ENCODE peak calls at places on chromosomes 7 and 10, in seven cellular contexts. One of them, this sample, is unnamed.

GRCh38 chr10:114632869-114633715 is 25.0 kb downstream of the ABLIM1 start:
- DNase-seq in body of pancreas: peak
- DNase-seq in vagina: no peak
- DNase-seq in colonic mucosa: no peak
- DNase-seq in dorsolateral prefrontal cortex: no peak
- DNase-seq in GM12878: no peak
- DNase-seq in fibroblast of mammary gland: peak
- DNase-seq in this sample: no peak

GRCh38 chr10:116067825-116068224 is 205.2 kb downstream of the GFRA1 start:
- DNase-seq in body of pancreas: no peak
- DNase-seq in vagina: no peak
- DNase-seq in colonic mucosa: no peak
- DNase-seq in dorsolateral prefrontal cortex: no peak
- DNase-seq in GM12878: no peak
- DNase-seq in fibroblast of mammary gland: no peak
- DNase-seq in this sample: no peak

GRCh38 chr10:86871563-86872183 is 85.7 kb downstream of the MMRN2 start:
- DNase-seq in body of pancreas: no peak
- DNase-seq in vagina: no peak
- DNase-seq in colonic mucosa: no peak
- DNase-seq in dorsolateral prefrontal cortex: no peak
- DNase-seq in GM12878: no peak
- DNase-seq in fibroblast of mammary gland: no peak
- DNase-seq in this sample: no peak

GRCh38 chr7:36639826-36640225 is 84.5 kb downstream of the AOAH start:
- DNase-seq in body of pancreas: no peak
- DNase-seq in vagina: no peak
- DNase-seq in colonic mucosa: no peak
- DNase-seq in dorsolateral prefrontal cortex: no peak
- DNase-seq in GM12878: no peak
- DNase-seq in fibroblast of mammary gland: no peak
- DNase-seq in this sample: no peak

GRCh38 chr10:131786756-131787605 is 113.8 kb upstream of the PPP2R2D start:
- DNase-seq in body of pancreas: peak
- DNase-seq in vagina: peak
- DNase-seq in colonic mucosa: peak
- DNase-seq in dorsolateral prefrontal cortex: peak
- DNase-seq in GM12878: peak
- DNase-seq in fibroblast of mammary gland: peak
- DNase-seq in this sample: no peak

GRCh38 chr7:48537561-48537960 is 366.3 kb downstream of the ABCA13 start:
- DNase-seq in body of pancreas: no peak
- DNase-seq in vagina: no peak
- DNase-seq in colonic mucosa: no peak
- DNase-seq in dorsolateral prefrontal cortex: no peak
- DNase-seq in GM12878: no peak
- DNase-seq in fibroblast of mammary gland: peak
- DNase-seq in this sample: no peak

GRCh38 chr10:46250481-46250880 is 36.3 kb upstream of the ANTXRL start:
- DNase-seq in body of pancreas: no peak
- DNase-seq in vagina: peak
- DNase-seq in colonic mucosa: no peak
- DNase-seq in dorsolateral prefrontal cortex: no peak
- DNase-seq in GM12878: no peak
- DNase-seq in fibroblast of mammary gland: no peak
- DNase-seq in this sample: no peak

GRCh38 chr7:99579956-99580777 is 17.9 kb upstream of the TMEM225B start:
- DNase-seq in body of pancreas: peak
- DNase-seq in vagina: no peak
- DNase-seq in colonic mucosa: peak
- DNase-seq in dorsolateral prefrontal cortex: peak
- DNase-seq in GM12878: no peak
- DNase-seq in fibroblast of mammary gland: peak
- DNase-seq in this sample: peak

GRCh38 chr10:78452782-78453181 is 419.1 kb downstream of the RPS24 start:
- DNase-seq in body of pancreas: no peak
- DNase-seq in vagina: no peak
- DNase-seq in colonic mucosa: no peak
- DNase-seq in dorsolateral prefrontal cortex: no peak
- DNase-seq in GM12878: no peak
- DNase-seq in fibroblast of mammary gland: no peak
- DNase-seq in this sample: no peak

GRCh38 chr7:101927389-101928306 is 110.2 kb downstream of the CUX1 start:
- DNase-seq in body of pancreas: no peak
- DNase-seq in vagina: no peak
- DNase-seq in colonic mucosa: no peak
- DNase-seq in dorsolateral prefrontal cortex: no peak
- DNase-seq in GM12878: no peak
- DNase-seq in fibroblast of mammary gland: no peak
- DNase-seq in this sample: no peak

GRCh38 chr10:8374334-8374733 is 319.8 kb downstream of the GATA3 start:
- DNase-seq in body of pancreas: no peak
- DNase-seq in vagina: no peak
- DNase-seq in colonic mucosa: no peak
- DNase-seq in dorsolateral prefrontal cortex: no peak
- DNase-seq in GM12878: no peak
- DNase-seq in fibroblast of mammary gland: no peak
- DNase-seq in this sample: no peak
- TF ChIP-seq CTCF in body of pancreas: no peak
- TF ChIP-seq CTCF in vagina: no peak
- TF ChIP-seq CTCF in colonic mucosa: no peak
- TF ChIP-seq CTCF in dorsolateral prefrontal cortex: no peak
- TF ChIP-seq CTCF in GM12878: no peak
- TF ChIP-seq CTCF in fibroblast of mammary gland: no peak
- TF ChIP-seq CTCF in this sample: no peak

GRCh38 chr7:38070718-38071117 is 107.3 kb upstream of the STARD3NL start:
- DNase-seq in body of pancreas: peak
- DNase-seq in vagina: no peak
- DNase-seq in colonic mucosa: no peak
- DNase-seq in dorsolateral prefrontal cortex: no peak
- DNase-seq in GM12878: no peak
- DNase-seq in fibroblast of mammary gland: peak
- DNase-seq in this sample: no peak
- TF ChIP-seq CTCF in body of pancreas: peak
- TF ChIP-seq CTCF in vagina: no peak
- TF ChIP-seq CTCF in colonic mucosa: peak
- TF ChIP-seq CTCF in dorsolateral prefrontal cortex: peak
- TF ChIP-seq CTCF in GM12878: peak
- TF ChIP-seq CTCF in fibroblast of mammary gland: peak
- TF ChIP-seq CTCF in this sample: no peak

DNA sequence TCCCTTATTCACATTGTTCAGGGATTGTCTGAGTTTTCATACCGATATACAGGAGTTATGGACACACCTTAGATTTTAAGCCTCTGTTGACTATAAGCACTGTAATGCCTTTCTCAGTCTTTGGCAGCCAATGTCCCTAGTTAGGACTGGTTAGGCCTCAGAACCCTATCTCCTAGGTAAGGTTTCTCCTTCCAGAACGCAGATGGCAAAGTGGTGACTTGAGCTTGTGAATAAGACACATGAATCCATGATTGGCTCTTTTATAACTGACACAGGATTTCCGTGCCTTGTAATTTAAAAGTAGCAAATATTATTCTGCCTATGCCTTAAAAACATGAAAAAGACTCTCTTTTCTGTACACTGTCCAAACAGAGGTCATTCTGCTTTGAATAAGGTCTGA is 12.5 kb upstream of the RNF148 start:
- DNase-seq in body of pancreas: no peak
- DNase-seq in vagina: no peak
- DNase-seq in colonic mucosa: no peak
- DNase-seq in dorsolateral prefrontal cortex: no peak
- DNase-seq in GM12878: no peak
- DNase-seq in fibroblast of mammary gland: no peak
- DNase-seq in this sample: no peak
- TF ChIP-seq CTCF in body of pancreas: no peak
- TF ChIP-seq CTCF in vagina: no peak
- TF ChIP-seq CTCF in colonic mucosa: no peak
- TF ChIP-seq CTCF in dorsolateral prefrontal cortex: no peak
- TF ChIP-seq CTCF in GM12878: no peak
- TF ChIP-seq CTCF in fibroblast of mammary gland: no peak
- TF ChIP-seq CTCF in this sample: no peak

GRCh38 chr7:28754027-28754426 is 204.1 kb downstream of the TRIL start:
- DNase-seq in body of pancreas: peak
- DNase-seq in vagina: no peak
- DNase-seq in colonic mucosa: no peak
- DNase-seq in dorsolateral prefrontal cortex: peak
- DNase-seq in GM12878: no peak
- DNase-seq in fibroblast of mammary gland: peak
- DNase-seq in this sample: no peak
- TF ChIP-seq CTCF in body of pancreas: no peak
- TF ChIP-seq CTCF in vagina: no peak
- TF ChIP-seq CTCF in colonic mucosa: no peak
- TF ChIP-seq CTCF in dorsolateral prefrontal cortex: no peak
- TF ChIP-seq CTCF in GM12878: no peak
- TF ChIP-seq CTCF in fibroblast of mammary gland: peak
- TF ChIP-seq CTCF in this sample: no peak

DNA sequence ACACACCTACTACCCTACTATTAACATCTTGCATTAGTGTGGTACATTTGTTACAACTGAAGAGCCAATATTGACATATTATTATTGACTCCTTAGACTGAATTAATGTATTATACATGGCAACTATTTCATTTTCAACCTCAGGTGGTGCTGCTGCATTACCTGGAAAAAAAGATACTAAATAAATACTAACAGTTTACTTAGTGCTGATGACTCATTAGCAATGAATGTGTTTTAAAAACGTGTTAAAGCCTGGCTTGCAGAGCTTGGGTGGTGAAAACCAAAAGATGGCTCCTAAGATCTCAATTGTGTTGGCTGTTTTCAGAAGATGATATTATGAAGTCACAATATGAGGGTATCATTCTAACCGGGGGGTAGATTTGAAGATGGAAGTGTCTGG is 34.8 kb downstream of the CFAP43 start:
- DNase-seq in body of pancreas: no peak
- DNase-seq in vagina: no peak
- DNase-seq in colonic mucosa: no peak
- DNase-seq in dorsolateral prefrontal cortex: no peak
- DNase-seq in GM12878: no peak
- DNase-seq in fibroblast of mammary gland: no peak
- DNase-seq in this sample: no peak
- TF ChIP-seq CTCF in body of pancreas: peak
- TF ChIP-seq CTCF in vagina: no peak
- TF ChIP-seq CTCF in colonic mucosa: no peak
- TF ChIP-seq CTCF in dorsolateral prefrontal cortex: no peak
- TF ChIP-seq CTCF in GM12878: no peak
- TF ChIP-seq CTCF in fibroblast of mammary gland: no peak
- TF ChIP-seq CTCF in this sample: no peak

DNA sequence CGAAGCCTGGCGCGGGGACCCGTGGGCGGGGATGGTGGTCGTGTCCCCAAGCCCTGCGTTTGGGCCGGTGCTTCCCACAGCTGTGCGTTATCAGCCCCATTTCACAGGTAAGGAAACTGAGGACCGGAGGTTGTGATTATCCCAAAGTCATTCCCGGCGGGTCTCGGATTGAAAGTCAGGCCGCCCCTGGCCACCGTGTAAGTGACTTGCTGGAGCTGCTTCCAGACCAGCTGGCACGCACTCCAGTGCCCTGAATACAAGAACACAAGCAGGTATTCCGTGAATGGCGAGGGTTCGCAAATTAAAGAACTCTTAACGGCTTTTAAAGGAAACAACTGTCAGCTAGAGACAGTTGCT is 675 bp upstream of the ATE1 start:
- DNase-seq in body of pancreas: peak
- DNase-seq in vagina: no peak
- DNase-seq in colonic mucosa: peak
- DNase-seq in dorsolateral prefrontal cortex: no peak
- DNase-seq in GM12878: no peak
- DNase-seq in fibroblast of mammary gland: peak
- DNase-seq in this sample: no peak
- TF ChIP-seq CTCF in body of pancreas: no peak
- TF ChIP-seq CTCF in vagina: no peak
- TF ChIP-seq CTCF in colonic mucosa: no peak
- TF ChIP-seq CTCF in dorsolateral prefrontal cortex: no peak
- TF ChIP-seq CTCF in GM12878: no peak
- TF ChIP-seq CTCF in fibroblast of mammary gland: no peak
- TF ChIP-seq CTCF in this sample: no peak

DNA sequence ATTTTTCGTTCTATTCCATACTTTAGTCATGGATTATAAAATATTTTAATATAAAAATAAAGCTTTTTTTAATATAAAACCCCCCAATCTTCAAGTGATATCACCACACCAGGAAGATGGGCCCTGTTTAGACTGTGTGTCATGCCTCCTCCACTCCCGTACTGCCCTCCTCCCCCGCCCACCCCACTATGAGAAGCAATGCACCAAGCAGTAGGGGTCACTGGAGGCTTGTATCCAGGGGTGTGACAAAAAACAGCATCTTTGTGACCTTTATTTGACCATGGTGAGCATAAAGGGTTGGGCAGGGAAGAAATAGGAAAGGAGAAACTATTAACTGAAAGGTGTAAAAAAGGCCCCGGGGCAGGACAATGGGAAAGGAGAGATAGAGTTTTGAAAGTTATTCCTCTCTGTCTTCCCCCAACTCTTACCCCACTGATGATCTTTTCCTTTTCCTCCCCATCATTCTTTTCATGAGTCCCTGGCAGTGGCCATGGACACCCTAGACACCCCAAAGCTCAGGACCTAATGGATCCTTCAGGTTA is 3.5 kb downstream of the PITX3 start:
- DNase-seq in body of pancreas: no peak
- DNase-seq in vagina: no peak
- DNase-seq in colonic mucosa: no peak
- DNase-seq in dorsolateral prefrontal cortex: no peak
- DNase-seq in GM12878: no peak
- DNase-seq in fibroblast of mammary gland: no peak
- DNase-seq in this sample: no peak
- TF ChIP-seq CTCF in body of pancreas: no peak
- TF ChIP-seq CTCF in vagina: no peak
- TF ChIP-seq CTCF in colonic mucosa: no peak
- TF ChIP-seq CTCF in dorsolateral prefrontal cortex: no peak
- TF ChIP-seq CTCF in GM12878: no peak
- TF ChIP-seq CTCF in fibroblast of mammary gland: no peak
- TF ChIP-seq CTCF in this sample: no peak

This sample was measured in activated B cell treated with CpG ODN at 0.5 μM for 24 hours.